ENCODE peak calls at places on chromosomes 6 and 20, in four cellular contexts. O, P, U and M are unnamed samples.

GRCh38 chr20:63418617-63419016 is 53.8 kb downstream of the KCNQ2 start:
- DNase-seq in O (no peak), P (no peak), U (no peak), M (no peak)

GRCh38 chr6:13614126-13614925 is 809 bp upstream of the NOL7 start:
- DNase-seq in O (peak), P (peak), U (no peak), M (peak)

GRCh38 chr20:16760431-16761304 is 12.5 kb downstream of the OTOR start:
- DNase-seq in O (no peak), P (no peak), U (no peak), M (no peak)

GRCh38 chr20:37727247-37727956 is 33.6 kb downstream of the CTNNBL1 start:
- DNase-seq in O (no peak), P (peak), U (no peak), M (no peak)

GRCh38 chr6:127420558-127420957 is 38.6 kb downstream of the KIAA0408 start:
- DNase-seq in O (no peak), P (peak), U (peak), M (peak)

GRCh38 chr20:18055261-18055660 is 2.5 kb downstream of the OVOL2 start:
- DNase-seq in O (no peak), P (no peak), U (no peak), M (no peak)

GRCh38 chr20:57398901-57399535 is 7.8 kb downstream of the RBM38 start:
- DNase-seq in O (no peak), P (no peak), U (no peak), M (no peak)

GRCh38 chr6:40583694-40584093 is 3.5 kb downstream of the LRFN2 start:
- DNase-seq in O (no peak), P (no peak), U (no peak), M (no peak)

GRCh38 chr6:161079566-161080262 is 88.1 kb downstream of the MAP3K4 start:
- DNase-seq in O (no peak), P (no peak), U (no peak), M (no peak)

GRCh38 chr20:33653900-33654596 is 8.1 kb upstream of the C20orf144 start:
- DNase-seq in O (no peak), P (no peak), U (no peak), M (no peak)

GRCh38 chr20:5191829-5192569 is 65.2 kb downstream of the CDS2 start:
- DNase-seq in O (no peak), P (no peak), U (peak), M (peak)

GRCh38 chr6:30130887-30131862 is 4.8 kb upstream of the TRIM40 start:
- DNase-seq in O (peak), P (peak), U (peak), M (peak)

GRCh38 chr20:53900380-53900999 is 169.9 kb downstream of the BCAS1 start:
- DNase-seq in O (no peak), P (no peak), U (no peak), M (no peak)

GRCh38 chr20:53580376-53581111 is 13.1 kb downstream of the ZNF217 start:
- DNase-seq in O (no peak), P (no peak), U (no peak), M (no peak)

GRCh38 chr6:20400476-20401402 is 940 bp upstream of the E2F3 start:
- DNase-seq in O (peak), P (peak), U (no peak), M (peak)

GRCh38 chr6:51559059-51559458 is 528.4 kb downstream of the PKHD1 start:
- DNase-seq in O (no peak), P (no peak), U (no peak), M (no peak)

GRCh38 chr20:52145587-52145986 is 46.0 kb downstream of the ZFP64 start:
- DNase-seq in O (no peak), P (no peak), U (no peak), M (no peak)

GRCh38 chr6:6556738-6557503 is 31.6 kb upstream of the LY86 start:
- DNase-seq in O (no peak), P (peak), U (no peak), M (peak)

GRCh38 chr20:33693741-33694645 is 7.8 kb upstream of the E2F1 start:
- DNase-seq in O (no peak), P (no peak), U (no peak), M (no peak)

GRCh38 chr6:14226051-14226660 is 108.6 kb downstream of the CD83 start:
- DNase-seq in O (no peak), P (no peak), U (no peak), M (no peak)

GRCh38 chr20:63026582-63027424 is 20.0 kb upstream of the BHLHE23 start:
- DNase-seq in O (no peak), P (no peak), U (no peak), M (no peak)

GRCh38 chr20:63253438-63254236 is 626 bp downstream of the NKAIN4 start:
- DNase-seq in O (no peak), P (peak), U (no peak), M (peak)

GRCh38 chr20:23626040-23626620 is 11.6 kb downstream of the CST3 start:
- DNase-seq in O (no peak), P (no peak), U (no peak), M (no peak)

GRCh38 chr6:6920984-6921313 is 186.8 kb upstream of the RREB1 start:
- DNase-seq in O (no peak), P (no peak), U (no peak), M (no peak)

GRCh38 chr6:145022199-145022782 is 713.0 kb downstream of the EPM2A start:
- DNase-seq in O (no peak), P (no peak), U (no peak), M (no peak)

GRCh38 chr6:40276176-40276575 is 311.0 kb downstream of the LRFN2 start:
- DNase-seq in O (no peak), P (no peak), U (no peak), M (no peak)

GRCh38 chr6:10397756-10398438 is 17.0 kb downstream of the TFAP2A start:
- DNase-seq in O (no peak), P (no peak), U (no peak), M (peak)

GRCh38 chr6:92577077-92577719 is 842.2 kb downstream of the EPHA7 start:
- DNase-seq in O (no peak), P (no peak), U (no peak), M (no peak)

GRCh38 chr20:24587384-24588046 is 118.1 kb downstream of the SYNDIG1 start:
- DNase-seq in O (no peak), P (no peak), U (no peak), M (no peak)

GRCh38 chr6:132909742-132910141 is 95.4 kb downstream of the RPS12 start:
- DNase-seq in O (no peak), P (no peak), U (no peak), M (no peak)

GRCh38 chr6:163834226-163834970 is 419.9 kb downstream of the QKI start:
- DNase-seq in O (no peak), P (no peak), U (no peak), M (no peak)

GRCh38 chr6:131001113-131001776 is 61.8 kb downstream of the EPB41L2 start:
- DNase-seq in O (no peak), P (no peak), U (no peak), M (no peak)

GRCh38 chr6:133551436-133551835 is 310.3 kb downstream of the EYA4 start:
- DNase-seq in O (no peak), P (no peak), U (no peak), M (no peak)

GRCh38 chr6:31968791-31969711 is 2.9 kb downstream of the DXO start:
- DNase-seq in O (no peak), P (no peak), U (no peak), M (no peak)

GRCh38 chr6:26187981-26188635 is 100.9 kb downstream of the HFE start:
- DNase-seq in O (no peak), P (no peak), U (no peak), M (no peak)

GRCh38 chr20:57996936-57997629 is 231.4 kb downstream of the ANKRD60 start:
- DNase-seq in O (no peak), P (no peak), U (no peak), M (no peak)

GRCh38 chr20:53828673-53829085 is 235.0 kb upstream of the ZNF217 start:
- DNase-seq in O (no peak), P (no peak), U (no peak), M (no peak)

GRCh38 chr6:56279346-56280080 is 32.1 kb upstream of the COL21A1 start:
- DNase-seq in O (no peak), P (no peak), U (no peak), M (no peak)

DNA sequence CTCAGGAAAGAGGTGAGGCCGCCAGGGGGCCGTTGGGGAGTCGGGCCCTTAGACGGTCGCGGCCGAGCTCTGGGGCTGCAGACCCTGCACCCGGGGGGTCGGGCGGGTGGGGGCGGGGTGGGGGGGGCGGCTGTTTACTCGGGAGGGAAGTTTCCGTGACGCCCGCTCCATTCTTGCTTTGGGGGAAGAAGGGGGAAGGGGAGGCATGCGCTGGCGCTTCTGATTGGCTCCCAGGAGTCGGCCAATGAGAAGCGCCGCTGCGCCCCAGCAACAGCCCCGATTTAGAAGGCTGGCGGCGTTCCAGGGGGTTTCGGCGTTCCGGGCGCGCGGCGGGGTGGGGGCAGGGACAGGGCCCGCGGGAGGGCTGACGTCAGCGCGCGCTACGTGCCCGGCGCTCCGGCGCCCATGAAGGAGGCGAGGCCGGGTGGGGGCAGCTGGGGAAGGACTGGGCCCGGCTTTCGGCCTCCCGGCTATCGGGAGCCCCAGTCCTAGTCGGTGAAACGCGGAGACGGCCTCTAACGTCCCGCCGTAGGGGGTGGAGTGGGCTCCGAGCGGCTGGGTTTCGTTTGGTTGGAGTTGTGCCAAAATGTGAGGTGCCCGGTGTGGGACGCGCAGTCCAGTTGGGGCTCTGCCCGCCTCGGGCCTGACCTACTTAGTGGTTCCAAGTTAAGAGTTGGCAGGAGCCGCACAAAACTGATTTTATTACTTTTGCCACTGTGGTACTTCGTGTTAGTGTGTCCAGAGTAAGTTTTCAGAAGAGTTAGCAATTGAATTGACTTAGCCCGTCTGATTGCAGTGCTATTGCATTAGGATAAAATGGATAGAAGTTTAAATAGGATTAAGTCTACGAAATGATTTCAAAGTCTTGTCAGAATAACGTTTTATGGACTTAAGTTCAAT is 1.1 kb downstream of the PNRC1 start:
- DNase-seq in O (peak), P (peak), U (peak), M (peak)
- TF ChIP-seq CTCF in O (no peak), P (peak), U (no peak), M (no peak)

DNA sequence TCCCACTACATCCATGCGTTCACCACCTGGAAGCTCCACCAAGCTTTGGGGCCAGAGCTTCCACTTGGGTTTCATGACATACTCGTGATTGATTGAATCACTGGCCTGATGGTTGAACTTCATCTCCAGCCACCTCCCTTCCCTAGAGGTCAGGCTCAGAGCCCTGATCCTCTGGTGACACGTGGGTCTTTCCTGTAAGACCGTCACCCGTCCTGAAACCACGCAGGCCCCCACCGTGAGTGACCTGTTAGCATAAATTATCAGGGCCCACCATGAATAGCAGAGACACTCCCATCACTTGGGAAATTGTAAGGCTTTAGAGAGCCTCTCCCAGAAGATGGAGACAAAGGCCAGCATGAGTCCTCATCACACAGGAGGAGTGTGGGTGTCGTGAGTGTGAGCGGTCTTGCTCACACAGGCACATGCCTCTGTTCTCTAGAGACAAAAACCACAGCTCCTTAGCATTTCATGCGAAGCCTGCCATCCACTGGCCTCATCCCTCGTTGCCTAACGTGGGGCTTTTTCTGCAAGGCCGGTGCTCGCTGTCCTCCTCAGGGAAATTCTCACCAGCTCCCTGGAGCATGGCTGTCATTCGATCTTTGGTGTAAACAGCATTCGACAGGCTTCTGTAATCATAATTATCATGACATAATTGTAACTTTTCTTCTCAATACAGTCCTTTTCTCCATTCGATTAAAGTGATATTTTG is 65.1 kb upstream of the DUSP22 start:
- DNase-seq in O (no peak), P (no peak), U (peak), M (no peak)
- TF ChIP-seq CTCF in O (no peak), P (no peak), U (peak), M (no peak)

GRCh38 chr20:2694519-2694918 is 1.9 kb downstream of the EBF4 start:
- DNase-seq in O (no peak), P (no peak), U (no peak), M (no peak)

GRCh38 chr20:2693996-2694471 is 1.5 kb downstream of the EBF4 start:
- DNase-seq in O (no peak), P (no peak), U (no peak), M (peak)

GRCh38 chr20:2692886-2693285 is 306 bp downstream of the EBF4 start:
- DNase-seq in O (no peak), P (no peak), U (no peak), M (no peak)

GRCh38 chr20:2692036-2692885 is at the start of gene EBF4:
- DNase-seq in O (peak), P (peak), U (no peak), M (no peak)

GRCh38 chr20:2693286-2693995 is 861 bp downstream of the EBF4 start:
- DNase-seq in O (no peak), P (peak), U (no peak), M (no peak)
- TF ChIP-seq CTCF in O (no peak), P (no peak), U (no peak), M (no peak)

GRCh38 chr6:61886608-61887259 is 399.3 kb downstream of the KHDRBS2 start:
- DNase-seq in O (no peak), P (no peak), U (no peak), M (no peak)
- TF ChIP-seq CTCF in O (no peak), P (peak), U (peak), M (no peak)

GRCh38 chr6:35729722-35730121 is 7.1 kb upstream of the ARMC12 start:
- DNase-seq in O (no peak), P (no peak), U (no peak), M (no peak)

GRCh38 chr6:35731736-35732532 is 4.9 kb upstream of the ARMC12 start:
- DNase-seq in O (peak), P (peak), U (peak), M (peak)

GRCh38 chr6:35729349-35729678 is 7.5 kb upstream of the ARMC12 start:
- DNase-seq in O (no peak), P (no peak), U (no peak), M (no peak)

GRCh38 chr6:35731414-35731735 is 5.5 kb upstream of the ARMC12 start:
- DNase-seq in O (peak), P (peak), U (peak), M (peak)

GRCh38 chr6:35730745-35731413 is 6.0 kb upstream of the ARMC12 start:
- DNase-seq in O (no peak), P (no peak), U (no peak), M (no peak)
- TF ChIP-seq CTCF in O (no peak), P (no peak), U (no peak), M (no peak)

DNA sequence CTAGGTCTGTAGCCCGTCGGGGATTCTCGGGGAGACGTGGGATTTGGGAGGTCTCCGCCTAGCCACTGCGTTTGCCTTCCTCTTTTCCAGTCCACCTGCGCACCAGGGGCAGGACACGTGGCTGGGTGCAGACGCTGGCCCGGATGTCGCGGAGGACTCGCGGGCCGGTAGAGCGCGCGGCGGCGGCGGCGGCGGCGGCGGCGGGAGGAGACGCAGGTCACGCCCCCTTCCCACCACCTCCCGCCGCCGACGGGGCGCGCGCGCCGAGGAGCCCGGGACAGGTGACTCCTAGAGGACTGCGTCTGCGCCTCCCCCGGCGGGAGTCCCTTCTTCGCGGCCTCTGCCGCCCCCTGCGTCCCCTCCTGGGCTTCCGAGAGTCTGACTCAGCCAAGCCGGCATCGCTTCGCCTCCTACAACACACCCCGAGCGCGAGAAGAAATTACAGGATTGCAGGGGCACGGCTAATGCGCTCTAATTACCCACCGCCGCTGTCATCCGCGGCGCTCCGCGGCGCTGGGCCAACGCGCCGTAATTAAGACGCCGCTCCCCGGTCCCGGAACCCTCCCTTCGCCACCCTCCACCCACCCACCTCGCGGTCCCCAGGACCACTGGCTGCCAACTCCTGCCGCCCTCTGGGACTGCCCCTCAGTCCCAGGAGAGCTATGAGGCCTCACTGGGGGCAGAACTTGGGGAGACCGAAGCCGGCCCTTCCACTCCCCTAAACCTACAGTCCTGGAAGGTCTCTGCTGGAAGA is 124.5 kb downstream of the MRPL14 start:
- DNase-seq in O (peak), P (peak), U (no peak), M (peak)
- TF ChIP-seq CTCF in O (no peak), P (peak), U (peak), M (no peak)

GRCh38 chr6:121614115-121614514 is 178.7 kb downstream of the GJA1 start:
- DNase-seq in O (no peak), P (no peak), U (no peak), M (no peak)

GRCh38 chr6:121615493-121615892 is 180.0 kb downstream of the GJA1 start:
- DNase-seq in O (no peak), P (no peak), U (no peak), M (no peak)

GRCh38 chr6:121616411-121616810 is 181.0 kb downstream of the GJA1 start:
- DNase-seq in O (no peak), P (no peak), U (no peak), M (no peak)

GRCh38 chr6:121617388-121617787 is 181.9 kb downstream of the GJA1 start:
- DNase-seq in O (no peak), P (no peak), U (no peak), M (no peak)

GRCh38 chr6:121612916-121613315 is 177.5 kb downstream of the GJA1 start:
- DNase-seq in O (no peak), P (no peak), U (no peak), M (no peak)
- TF ChIP-seq CTCF in O (no peak), P (no peak), U (no peak), M (no peak)